ENCODE peak calls at places on chromosomes 5 and 9, in seven cellular contexts. One of them, this sample, is unnamed.

GRCh38 chr5:93603191-93603590 is 20.2 kb downstream of the NR2F1 start:
- DNase-seq in GM12878: no peak
- DNase-seq in K562: no peak
- DNase-seq in H1: no peak
- DNase-seq in HepG2: no peak
- DNase-seq in SK-N-SH: no peak
- DNase-seq in HCT116: no peak
- DNase-seq in this sample: no peak

GRCh38 chr9:122033775-122034373 is 59.2 kb downstream of the TTLL11 start:
- DNase-seq in HCT116: no peak
- DNase-seq in H1: no peak
- DNase-seq in K562: no peak
- DNase-seq in GM12878: no peak
- DNase-seq in HepG2: no peak
- DNase-seq in SK-N-SH: no peak
- DNase-seq in this sample: no peak

GRCh38 chr5:110054240-110054639 is 364.5 kb downstream of the MAN2A1 start:
- DNase-seq in H1: no peak
- DNase-seq in HepG2: peak
- DNase-seq in HCT116: peak
- DNase-seq in SK-N-SH: peak
- DNase-seq in K562: no peak
- DNase-seq in GM12878: peak
- DNase-seq in this sample: no peak

GRCh38 chr5:163861670-163862069 is 356.3 kb downstream of the MAT2B start:
- DNase-seq in SK-N-SH: no peak
- DNase-seq in K562: no peak
- DNase-seq in GM12878: no peak
- DNase-seq in HepG2: no peak
- DNase-seq in H1: no peak
- DNase-seq in HCT116: no peak
- DNase-seq in this sample: no peak

GRCh38 chr9:93183106-93183662 is 755 bp upstream of the WNK2 start:
- DNase-seq in H1: no peak
- DNase-seq in GM12878: no peak
- DNase-seq in HCT116: no peak
- DNase-seq in SK-N-SH: no peak
- DNase-seq in K562: no peak
- DNase-seq in HepG2: no peak
- DNase-seq in this sample: no peak

GRCh38 chr5:109784687-109785086 is 95.0 kb downstream of the MAN2A1 start:
- DNase-seq in HCT116: no peak
- DNase-seq in HepG2: no peak
- DNase-seq in H1: no peak
- DNase-seq in SK-N-SH: peak
- DNase-seq in K562: no peak
- DNase-seq in GM12878: no peak
- DNase-seq in this sample: no peak

GRCh38 chr9:107784235-107784958 is 294.8 kb upstream of the KLF4 start:
- DNase-seq in SK-N-SH: no peak
- DNase-seq in HCT116: peak
- DNase-seq in K562: peak
- DNase-seq in HepG2: no peak
- DNase-seq in H1: no peak
- DNase-seq in GM12878: no peak
- DNase-seq in this sample: no peak

GRCh38 chr9:24939099-24939850 is 393.6 kb upstream of the IZUMO3 start:
- DNase-seq in K562: no peak
- DNase-seq in HepG2: no peak
- DNase-seq in GM12878: no peak
- DNase-seq in SK-N-SH: peak
- DNase-seq in H1: no peak
- DNase-seq in HCT116: no peak
- DNase-seq in this sample: no peak

GRCh38 chr9:84671651-84672467 is 2.3 kb downstream of the NTRK2 start:
- DNase-seq in H1: no peak
- DNase-seq in SK-N-SH: peak
- DNase-seq in HCT116: no peak
- DNase-seq in GM12878: no peak
- DNase-seq in HepG2: no peak
- DNase-seq in K562: no peak
- DNase-seq in this sample: no peak

GRCh38 chr5:72248352-72249032 is 71.5 kb downstream of the MRPS27 start:
- DNase-seq in HepG2: no peak
- DNase-seq in HCT116: peak
- DNase-seq in SK-N-SH: no peak
- DNase-seq in H1: no peak
- DNase-seq in GM12878: no peak
- DNase-seq in K562: peak
- DNase-seq in this sample: no peak

GRCh38 chr5:93607367-93608258 is 24.6 kb downstream of the NR2F1 start:
- DNase-seq in HCT116: no peak
- DNase-seq in HepG2: peak
- DNase-seq in GM12878: no peak
- DNase-seq in SK-N-SH: peak
- DNase-seq in H1: peak
- DNase-seq in K562: no peak
- DNase-seq in this sample: no peak

GRCh38 chr5:132007399-132008162 is 3.9 kb downstream of the ACSL6 start:
- DNase-seq in H1: peak
- DNase-seq in GM12878: peak
- DNase-seq in K562: peak
- DNase-seq in SK-N-SH: peak
- DNase-seq in HepG2: peak
- DNase-seq in HCT116: peak
- DNase-seq in this sample: peak

GRCh38 chr5:77015938-77016569 is 14.2 kb upstream of the AGGF1 start:
- DNase-seq in SK-N-SH: no peak
- DNase-seq in GM12878: no peak
- DNase-seq in H1: no peak
- DNase-seq in HCT116: peak
- DNase-seq in K562: no peak
- DNase-seq in HepG2: peak
- DNase-seq in this sample: peak

GRCh38 chr9:119349548-119349947 is 19.7 kb downstream of the BRINP1 start:
- DNase-seq in HepG2: no peak
- DNase-seq in H1: no peak
- DNase-seq in K562: no peak
- DNase-seq in HCT116: no peak
- DNase-seq in GM12878: no peak
- DNase-seq in SK-N-SH: no peak
- DNase-seq in this sample: no peak

DNA sequence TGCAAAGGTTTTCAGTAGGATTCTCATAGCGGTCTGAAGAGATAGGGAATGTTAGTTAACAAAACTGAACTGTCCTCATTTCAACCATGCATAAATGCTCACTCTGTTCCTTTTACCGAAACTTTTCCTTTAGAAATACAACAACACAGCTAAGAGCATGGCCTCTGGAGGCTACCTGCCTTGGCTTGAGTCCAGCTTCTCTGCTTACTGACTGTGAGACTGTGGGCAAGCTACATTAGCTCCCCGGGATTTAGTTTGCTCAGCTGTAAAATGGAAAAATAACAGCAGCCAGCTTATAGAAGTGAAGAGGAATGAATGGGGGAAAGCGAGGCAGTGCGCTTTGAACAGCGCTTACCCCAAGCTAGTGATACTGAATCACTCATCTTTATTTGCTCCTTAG is 507.9 kb upstream of the DAP start:
- DNase-seq in GM12878: no peak
- DNase-seq in HCT116: no peak
- DNase-seq in SK-N-SH: no peak
- DNase-seq in K562: no peak
- DNase-seq in H1: no peak
- DNase-seq in HepG2: no peak
- DNase-seq in this sample: no peak
- TF ChIP-seq YY1 in GM12878: no peak
- TF ChIP-seq YY1 in HCT116: no peak
- TF ChIP-seq YY1 in SK-N-SH: no peak
- TF ChIP-seq YY1 in K562: no peak
- TF ChIP-seq YY1 in H1: no peak
- TF ChIP-seq YY1 in HepG2: no peak
- TF ChIP-seq YY1 in this sample: no peak

GRCh38 chr9:15160673-15161072 is 146.3 kb downstream of the TTC39B start:
- DNase-seq in SK-N-SH: no peak
- DNase-seq in HCT116: no peak
- DNase-seq in HepG2: no peak
- DNase-seq in GM12878: no peak
- DNase-seq in K562: no peak
- DNase-seq in H1: no peak
- DNase-seq in this sample: no peak

GRCh38 chr9:15157371-15157770 is 149.6 kb downstream of the TTC39B start:
- DNase-seq in HepG2: no peak
- DNase-seq in SK-N-SH: no peak
- DNase-seq in GM12878: no peak
- DNase-seq in HCT116: no peak
- DNase-seq in H1: no peak
- DNase-seq in K562: no peak
- DNase-seq in this sample: no peak

GRCh38 chr9:15155826-15156225 is 151.2 kb downstream of the TTC39B start:
- DNase-seq in HCT116: no peak
- DNase-seq in K562: no peak
- DNase-seq in SK-N-SH: peak
- DNase-seq in H1: no peak
- DNase-seq in GM12878: no peak
- DNase-seq in HepG2: no peak
- DNase-seq in this sample: no peak

GRCh38 chr9:15158019-15158418 is 149.0 kb downstream of the TTC39B start:
- DNase-seq in GM12878: no peak
- DNase-seq in HCT116: no peak
- DNase-seq in K562: no peak
- DNase-seq in HepG2: no peak
- DNase-seq in SK-N-SH: no peak
- DNase-seq in H1: no peak
- DNase-seq in this sample: no peak

GRCh38 chr9:15161744-15162143 is 145.3 kb downstream of the TTC39B start:
- DNase-seq in H1: no peak
- DNase-seq in SK-N-SH: no peak
- DNase-seq in K562: no peak
- DNase-seq in HepG2: no peak
- DNase-seq in GM12878: no peak
- DNase-seq in HCT116: no peak
- DNase-seq in this sample: no peak
- TF ChIP-seq YY1 in H1: no peak
- TF ChIP-seq YY1 in SK-N-SH: no peak
- TF ChIP-seq YY1 in K562: no peak
- TF ChIP-seq YY1 in HepG2: no peak
- TF ChIP-seq YY1 in GM12878: no peak
- TF ChIP-seq YY1 in HCT116: no peak
- TF ChIP-seq YY1 in this sample: no peak

GRCh38 chr5:113243349-113243664 is 191.5 kb downstream of the TSSK1B start:
- DNase-seq in HCT116: no peak
- DNase-seq in HepG2: no peak
- DNase-seq in H1: no peak
- DNase-seq in GM12878: no peak
- DNase-seq in K562: no peak
- DNase-seq in SK-N-SH: no peak
- DNase-seq in this sample: no peak

GRCh38 chr5:113249216-113249615 is 185.6 kb downstream of the TSSK1B start:
- DNase-seq in HepG2: no peak
- DNase-seq in HCT116: no peak
- DNase-seq in H1: no peak
- DNase-seq in K562: no peak
- DNase-seq in SK-N-SH: no peak
- DNase-seq in GM12878: no peak
- DNase-seq in this sample: no peak

GRCh38 chr5:113245427-113246052 is 189.2 kb downstream of the TSSK1B start:
- DNase-seq in HepG2: no peak
- DNase-seq in K562: no peak
- DNase-seq in SK-N-SH: no peak
- DNase-seq in HCT116: no peak
- DNase-seq in H1: no peak
- DNase-seq in GM12878: no peak
- DNase-seq in this sample: no peak

GRCh38 chr5:113244966-113245365 is 189.8 kb downstream of the TSSK1B start:
- DNase-seq in H1: no peak
- DNase-seq in SK-N-SH: no peak
- DNase-seq in K562: no peak
- DNase-seq in HepG2: no peak
- DNase-seq in HCT116: no peak
- DNase-seq in GM12878: no peak
- DNase-seq in this sample: no peak

DNA sequence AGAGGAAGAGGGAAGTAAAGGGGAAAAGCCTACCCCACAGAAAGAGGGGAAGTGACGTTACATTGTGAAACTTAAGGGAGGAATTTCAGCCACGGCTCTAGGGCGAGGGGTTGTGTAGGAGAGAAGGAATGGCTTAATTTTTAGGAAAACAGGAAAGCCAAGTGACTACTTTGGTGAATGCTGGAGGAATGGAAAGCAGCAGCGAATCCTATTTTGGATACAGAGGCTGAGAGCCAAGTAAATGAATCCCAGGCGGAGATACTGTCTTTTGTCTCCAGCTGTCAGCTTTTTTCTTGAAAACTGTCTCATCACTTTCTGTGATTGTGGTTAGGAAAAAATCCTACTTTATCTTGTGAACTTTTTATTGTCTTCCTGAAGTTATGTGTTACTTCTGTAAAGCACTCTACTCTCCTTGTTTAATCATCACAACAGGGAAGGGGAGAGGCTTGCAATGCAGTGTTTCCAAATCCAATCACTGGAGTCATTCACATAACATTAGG is 188.4 kb downstream of the TSSK1B start:
- DNase-seq in HCT116: no peak
- DNase-seq in GM12878: no peak
- DNase-seq in H1: no peak
- DNase-seq in HepG2: no peak
- DNase-seq in K562: no peak
- DNase-seq in SK-N-SH: no peak
- DNase-seq in this sample: no peak
- TF ChIP-seq YY1 in HCT116: no peak
- TF ChIP-seq YY1 in GM12878: no peak
- TF ChIP-seq YY1 in H1: no peak
- TF ChIP-seq YY1 in HepG2: no peak
- TF ChIP-seq YY1 in K562: no peak
- TF ChIP-seq YY1 in SK-N-SH: no peak
- TF ChIP-seq YY1 in this sample: no peak

GRCh38 chr5:177445052-177446016 is 1.3 kb upstream of the PRR7 start:
- DNase-seq in HepG2: no peak
- DNase-seq in HCT116: no peak
- DNase-seq in K562: no peak
- DNase-seq in GM12878: no peak
- DNase-seq in H1: no peak
- DNase-seq in SK-N-SH: no peak
- DNase-seq in this sample: no peak

GRCh38 chr5:177443144-177443983 is 3.2 kb upstream of the PRR7 start:
- DNase-seq in SK-N-SH: no peak
- DNase-seq in HepG2: no peak
- DNase-seq in H1: no peak
- DNase-seq in K562: no peak
- DNase-seq in HCT116: no peak
- DNase-seq in GM12878: no peak
- DNase-seq in this sample: no peak

GRCh38 chr5:177446184-177447065 is at the start of gene PRR7:
- DNase-seq in HCT116: no peak
- DNase-seq in GM12878: no peak
- DNase-seq in SK-N-SH: peak
- DNase-seq in HepG2: no peak
- DNase-seq in H1: peak
- DNase-seq in K562: peak
- DNase-seq in this sample: no peak

GRCh38 chr5:177442066-177442836 is 4.4 kb upstream of the PRR7 start:
- DNase-seq in HCT116: no peak
- DNase-seq in GM12878: no peak
- DNase-seq in SK-N-SH: no peak
- DNase-seq in H1: no peak
- DNase-seq in K562: no peak
- DNase-seq in HepG2: no peak
- DNase-seq in this sample: no peak

GRCh38 chr5:177444106-177445051 is 2.2 kb upstream of the PRR7 start:
- DNase-seq in GM12878: no peak
- DNase-seq in HepG2: no peak
- DNase-seq in HCT116: no peak
- DNase-seq in SK-N-SH: no peak
- DNase-seq in K562: no peak
- DNase-seq in H1: no peak
- DNase-seq in this sample: no peak
- TF ChIP-seq YY1 in GM12878: peak
- TF ChIP-seq YY1 in HepG2: no peak
- TF ChIP-seq YY1 in HCT116: no peak
- TF ChIP-seq YY1 in SK-N-SH: no peak
- TF ChIP-seq YY1 in K562: no peak
- TF ChIP-seq YY1 in H1: no peak
- TF ChIP-seq YY1 in this sample: no peak

This sample was measured in NT2/D1.